ENCODE peak calls at places on chromosome X, in ten cellular contexts. R is K562, N is cardiac fibroblast, K is fibroblast of mammary gland, S is left lung, X is ovary, Q is HL-60, U is bronchial epithelial cell, D is hepatocyte, P is fibroblast of lung. I is an unnamed sample.

GRCh38 chrX:119622356-119623232 is 16.4 kb upstream of the NKRF start:
- DNase-seq in D (peak), X (no peak), Q (no peak), R (no peak), N (peak), K (peak), P (peak), S (no peak), U (no peak), I (no peak)

GRCh38 chrX:45850775-45851433 is 650.2 kb upstream of the DIPK2B start:
- DNase-seq in S (peak), K (peak), D (peak), U (peak), Q (peak), X (peak), R (no peak), P (peak), N (peak), I (no peak)

GRCh38 chrX:21738950-21739287 is 19.0 kb downstream of the SMPX start:
- DNase-seq in K (no peak), S (no peak), X (no peak), P (no peak), Q (no peak), N (no peak), U (no peak), D (no peak), R (no peak), I (no peak)

GRCh38 chrX:109774706-109775105 is 41.6 kb upstream of the ACSL4 start:
- DNase-seq in Q (no peak), N (peak), D (no peak), K (peak), R (peak), U (peak), S (no peak), P (peak), X (no peak), I (peak)

GRCh38 chrX:40158036-40158706 is 60.4 kb upstream of the BCOR start:
- DNase-seq in U (no peak), S (peak), X (peak), Q (no peak), R (no peak), K (no peak), P (no peak), N (peak), D (peak), I (no peak)

GRCh38 chrX:69082055-69082752 is 83.0 kb downstream of the PJA1 start:
- DNase-seq in S (no peak), R (no peak), K (no peak), N (no peak), U (no peak), X (peak), Q (no peak), P (no peak), D (no peak), I (no peak)

GRCh38 chrX:65993332-65993731 is 46.5 kb downstream of the VSIG4 start:
- DNase-seq in X (no peak), U (no peak), N (no peak), R (no peak), S (no peak), Q (no peak), D (no peak), P (no peak), K (no peak), I (no peak)

GRCh38 chrX:72052415-72053090 is 79.2 kb downstream of the RTL5 start:
- DNase-seq in Q (no peak), X (no peak), R (no peak), S (no peak), K (peak), U (peak), N (no peak), D (no peak), P (no peak), I (no peak)

GRCh38 chrX:53714580-53715335 is 28.2 kb upstream of the HUWE1 start:
- DNase-seq in Q (peak), K (peak), N (peak), D (no peak), R (no peak), S (no peak), X (no peak), P (peak), U (peak), I (peak)

GRCh38 chrX:129176710-129177109 is 346.6 kb downstream of the SMARCA1 start:
- DNase-seq in X (no peak), Q (no peak), P (no peak), U (no peak), D (no peak), R (no peak), N (no peak), S (no peak), K (no peak), I (no peak)

GRCh38 chrX:76148011-76148665 is 24.7 kb upstream of the PBDC1 start:
- DNase-seq in N (peak), D (no peak), R (no peak), P (peak), K (peak), S (no peak), U (peak), Q (peak), X (peak), I (no peak)

GRCh38 chrX:37060999-37061398 is 52.8 kb downstream of the FAM47C start:
- DNase-seq in D (peak), K (peak), P (peak), X (no peak), U (peak), S (no peak), N (peak), Q (peak), R (peak), I (no peak)

GRCh38 chrX:41923925-41924693 is 755 bp upstream of the CASK start:
- DNase-seq in X (no peak), R (no peak), P (peak), K (peak), U (peak), D (peak), Q (no peak), S (no peak), N (peak), I (no peak)

DNA sequence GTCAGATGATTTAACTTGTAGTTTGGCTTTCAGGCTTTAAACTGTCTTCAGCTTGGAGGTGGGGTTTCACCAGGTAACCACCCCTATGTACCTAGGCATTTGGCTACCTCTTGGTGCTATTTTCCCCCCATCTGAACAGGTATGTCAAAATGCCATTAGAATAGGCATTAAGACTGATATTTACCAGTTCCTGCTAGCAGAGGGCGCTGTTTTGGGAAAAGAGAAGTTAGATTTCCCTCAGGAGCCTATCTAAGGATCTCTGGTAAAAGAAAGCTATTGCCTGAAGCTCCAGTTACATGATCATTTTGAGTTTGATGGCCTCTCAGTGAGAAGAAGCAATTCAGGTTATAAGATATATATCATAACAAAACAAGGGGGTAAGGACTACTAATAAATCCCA is 879.1 kb downstream of the SH3BGRL start:
- DNase-seq in X (no peak), K (no peak), P (no peak), N (no peak), D (no peak), Q (no peak), S (no peak), R (no peak), U (no peak), I (no peak)
- TF ChIP-seq CTCF in X (no peak), K (no peak), P (no peak), N (no peak), D (no peak), Q (no peak), S (no peak), R (no peak), U (no peak), I (no peak)

GRCh38 chrX:1815456-1816175 is 200.8 kb downstream of the ASMT start:
- DNase-seq in K (no peak), S (no peak), R (no peak), X (no peak), N (no peak), U (no peak), P (no peak), D (no peak), Q (no peak), I (no peak)

GRCh38 chrX:1809581-1809980 is 194.7 kb downstream of the ASMT start:
- DNase-seq in X (no peak), P (no peak), U (no peak), S (no peak), N (no peak), K (no peak), R (no peak), Q (no peak), D (no peak), I (no peak)

DNA sequence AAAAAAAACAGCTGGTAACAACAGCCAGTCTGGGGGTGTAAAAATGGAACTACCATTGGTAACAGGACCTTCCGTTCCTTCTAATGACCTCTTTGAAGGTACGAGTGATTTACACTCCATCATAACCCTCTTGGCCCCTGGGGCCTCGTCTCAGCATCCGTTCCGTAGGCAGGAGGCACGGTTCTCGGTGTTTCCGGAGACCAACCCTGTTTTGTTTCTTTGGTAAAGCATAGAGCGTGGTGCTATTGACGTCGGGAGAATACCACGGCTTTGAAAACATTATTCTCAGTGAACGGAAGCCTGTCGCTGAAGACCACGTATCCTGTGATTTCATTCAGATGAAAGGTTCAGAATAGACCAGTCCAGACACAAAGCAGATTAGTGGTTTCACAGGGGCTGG is 198.9 kb downstream of the ASMT start:
- DNase-seq in S (no peak), K (no peak), U (no peak), P (no peak), X (no peak), D (no peak), R (no peak), Q (no peak), N (no peak), I (no peak)
- H3K4me3 ChIP-seq in S (no peak), K (no peak), U (no peak), P (no peak), X (no peak), D (no peak), R (no peak), Q (no peak), N (no peak), I (no peak)

GRCh38 chrX:23494741-23495140 is 160.1 kb downstream of the PTCHD1 start:
- DNase-seq in R (no peak), X (no peak), D (no peak), S (no peak), Q (no peak), P (no peak), K (no peak), U (no peak), N (no peak), I (no peak)

GRCh38 chrX:23497919-23498318 is 163.3 kb downstream of the PTCHD1 start:
- DNase-seq in Q (no peak), N (no peak), P (no peak), S (no peak), K (no peak), U (no peak), R (no peak), X (no peak), D (no peak), I (no peak)

DNA sequence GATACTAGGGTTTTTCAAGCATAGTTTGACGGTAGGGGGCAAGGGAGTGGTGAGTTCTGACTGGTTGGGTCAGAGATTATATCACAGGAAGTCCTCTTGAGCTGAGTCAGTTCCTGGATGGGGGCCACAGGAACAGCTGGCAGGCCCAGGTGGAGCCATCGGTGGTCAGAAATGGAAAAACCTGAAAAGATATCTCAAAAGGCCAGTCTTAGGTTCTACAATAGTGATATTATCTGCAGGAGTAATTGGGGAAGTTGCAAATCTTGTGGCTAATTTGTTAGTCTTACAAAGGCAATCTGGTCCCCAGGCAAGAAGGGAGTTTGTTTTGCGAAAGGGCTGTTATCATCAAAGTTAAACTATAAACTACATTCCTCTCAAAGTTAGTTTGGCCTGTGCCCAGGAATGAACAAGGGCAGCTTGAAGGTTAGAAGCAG is 159.3 kb downstream of the PTCHD1 start:
- DNase-seq in S (no peak), K (peak), Q (no peak), X (no peak), P (no peak), N (peak), D (no peak), R (no peak), U (peak), I (no peak)
- TF ChIP-seq CTCF in S (no peak), K (no peak), Q (no peak), X (no peak), P (no peak), N (no peak), D (no peak), R (no peak), U (no peak), I (no peak)

DNA sequence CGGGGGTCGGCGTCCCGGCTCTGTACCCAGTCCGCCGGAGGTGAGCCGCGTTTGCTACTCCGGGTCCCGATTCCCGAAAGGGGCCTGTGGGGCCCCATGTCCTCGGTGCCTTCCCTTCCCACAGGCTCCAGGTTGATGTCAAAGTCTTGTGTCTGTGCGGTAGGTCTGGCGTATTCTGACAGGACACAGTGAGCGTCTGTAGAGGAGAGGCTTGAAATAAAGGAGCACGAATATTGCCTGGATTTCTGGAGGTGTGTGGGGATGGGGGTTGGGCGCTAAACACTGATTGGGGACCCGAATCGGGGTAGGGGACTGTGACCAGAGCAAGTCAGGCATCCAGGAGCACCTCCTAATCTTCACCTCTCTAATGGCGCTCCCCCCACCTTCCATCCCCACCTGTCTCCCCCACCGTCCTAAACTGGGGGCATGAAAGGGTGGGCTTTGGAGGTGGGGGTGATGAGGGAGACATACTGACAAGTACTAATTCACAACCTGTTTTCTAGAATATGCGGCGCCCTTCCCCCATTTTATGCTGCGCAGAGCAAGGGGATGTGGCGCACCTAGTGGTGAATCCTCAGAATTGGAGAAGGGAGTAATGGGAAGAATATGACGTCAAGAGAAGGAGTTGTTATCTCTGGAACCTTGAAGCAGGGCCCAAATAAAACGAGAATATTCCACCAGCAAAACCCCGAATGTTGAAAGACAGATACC is 874 bp downstream of the GPRASP2 start:
- DNase-seq in R (peak), S (no peak), X (peak), D (peak), N (peak), U (peak), P (peak), K (peak), Q (no peak), I (no peak)
- H3K4me3 ChIP-seq in R (peak), S (peak), X (peak), D (peak), N (peak), U (peak), P (peak), K (peak), Q (peak), I (peak)

DNA sequence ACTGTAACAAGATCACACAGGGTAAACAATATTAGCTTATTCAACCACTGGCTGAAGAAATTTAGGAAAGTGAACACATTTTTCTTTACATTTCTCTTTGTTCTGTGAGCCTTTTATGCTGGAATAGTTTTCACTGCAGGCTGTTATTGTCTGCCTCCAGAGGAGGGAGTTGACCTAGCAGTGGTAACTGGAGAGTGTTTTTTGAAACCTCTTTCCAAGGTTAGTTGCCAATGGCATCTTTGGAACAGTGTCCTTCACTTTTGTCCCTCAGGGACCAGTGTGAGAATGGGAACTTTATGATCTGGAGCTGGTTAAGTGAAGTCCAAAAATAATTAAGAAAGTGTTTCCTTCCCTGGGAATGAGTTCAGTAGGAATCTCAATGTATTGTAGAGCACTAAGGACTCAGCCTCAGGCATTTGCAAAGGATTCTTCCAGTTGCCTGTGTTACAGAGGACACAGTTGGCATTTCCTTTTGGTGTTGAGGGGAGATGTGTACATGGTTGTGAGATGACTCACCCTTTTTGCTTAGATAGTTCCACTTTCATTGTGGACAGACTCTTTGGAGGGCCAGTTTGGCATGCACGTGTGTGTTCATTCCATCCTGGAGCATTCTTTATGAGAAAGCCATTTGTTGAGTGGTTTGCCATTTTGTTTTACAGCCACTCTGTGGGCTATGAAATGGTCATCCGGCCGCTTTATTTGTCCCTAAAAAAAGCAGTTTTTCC is 61.3 kb downstream of the AR start:
- DNase-seq in Q (no peak), R (no peak), N (peak), X (no peak), S (no peak), U (peak), D (peak), K (peak), P (peak), I (peak)
- TF ChIP-seq CTCF in Q (no peak), R (no peak), N (no peak), X (no peak), S (no peak), U (no peak), D (no peak), K (peak), P (peak), I (no peak)

I was measured in HFF-Myc.